ENCODE peak calls at places on chromosomes 3 and 15, in seven cellular contexts. W is cardiac fibroblast; T is CD4-positive, alpha-beta memory T cell; K is CD8-positive, alpha-beta memory T cell; O is foreskin fibroblast; B is HFF-Myc; Z is H7. L is an unnamed sample.
A peak's percentile ranks its signal among the peaks of the same experiment; 100 is the strongest.

GRCh38 chr3:4866841-4867240 is 112.4 kb upstream of the BHLHE40 start:
- DNase-seq in W (peak; percentile 50), T (peak; percentile 24), K (no peak), O (peak; percentile 15), B (peak; percentile 51), Z (no peak), L (peak; percentile 15)

GRCh38 chr15:23370578-23370977 is 16.0 kb downstream of the GOLGA8S start:
- DNase-seq in W (no peak), T (no peak), K (no peak), O (no peak), B (no peak), Z (no peak), L (no peak)

GRCh38 chr3:13479332-13479581 is 849 bp upstream of the HDAC11 start:
- DNase-seq in W (no peak), T (no peak), K (no peak), O (peak; percentile 28), B (no peak), Z (peak; percentile 86), L (no peak)

GRCh38 chr3:67901681-67902080 is 247.3 kb upstream of the SUCLG2 start:
- DNase-seq in W (no peak), T (peak; percentile 3), K (peak; percentile 16), O (no peak), B (no peak), Z (peak; percentile 1), L (peak; percentile 1)

GRCh38 chr15:60396964-60397771 is 618 bp downstream of the ANXA2 start:
- DNase-seq in W (peak; percentile 82), T (peak; percentile 39), K (peak; percentile 8), O (peak; percentile 74), B (no peak), Z (peak; percentile 82), L (peak; percentile 71)

GRCh38 chr15:98937413-98938104 is 70.0 kb downstream of the PGPEP1L start:
- DNase-seq in W (no peak), T (no peak), K (no peak), O (no peak), B (no peak), Z (no peak), L (no peak)

GRCh38 chr3:108117245-108117644 is 26.4 kb upstream of the CD47 start:
- DNase-seq in W (no peak), T (no peak), K (no peak), O (no peak), B (no peak), Z (no peak), L (peak; percentile 24)

GRCh38 chr15:96264801-96265515 is 65.5 kb upstream of the NR2F2 start:
- DNase-seq in W (peak; percentile 40), T (no peak), K (no peak), O (no peak), B (no peak), Z (no peak), L (peak; percentile 65)

GRCh38 chr3:145815707-145816413 is 345.1 kb downstream of the PLOD2 start:
- DNase-seq in W (no peak), T (no peak), K (no peak), O (no peak), B (no peak), Z (peak; percentile 25), L (peak; percentile 11)

GRCh38 chr15:22978691-22979068 is 1.5 kb downstream of the CYFIP1 start:
- DNase-seq in W (no peak), T (no peak), K (no peak), O (no peak), B (no peak), Z (peak; percentile 62), L (no peak)

GRCh38 chr15:74320358-74321247 is 46.8 kb downstream of the CYP11A1 start:
- DNase-seq in W (peak; percentile 69), T (no peak), K (no peak), O (no peak), B (no peak), Z (peak; percentile 82), L (peak; percentile 67)

GRCh38 chr3:4401441-4401840 is 65.6 kb downstream of the SUMF1 start:
- DNase-seq in W (peak; percentile 26), T (no peak), K (no peak), O (no peak), B (no peak), Z (no peak), L (no peak)

GRCh38 chr3:184227481-184227935 is 1.9 kb upstream of the VWA5B2 start:
- DNase-seq in W (peak; percentile 33), T (peak; percentile 52), K (peak; percentile 53), O (no peak), B (no peak), Z (peak; percentile 89), L (peak; percentile 32)

GRCh38 chr3:46695177-46695961 is 1.9 kb upstream of the ALS2CL start:
- DNase-seq in W (peak; percentile 69), T (peak; percentile 44), K (peak; percentile 43), O (no peak), B (no peak), Z (peak; percentile 88), L (no peak)

DNA sequence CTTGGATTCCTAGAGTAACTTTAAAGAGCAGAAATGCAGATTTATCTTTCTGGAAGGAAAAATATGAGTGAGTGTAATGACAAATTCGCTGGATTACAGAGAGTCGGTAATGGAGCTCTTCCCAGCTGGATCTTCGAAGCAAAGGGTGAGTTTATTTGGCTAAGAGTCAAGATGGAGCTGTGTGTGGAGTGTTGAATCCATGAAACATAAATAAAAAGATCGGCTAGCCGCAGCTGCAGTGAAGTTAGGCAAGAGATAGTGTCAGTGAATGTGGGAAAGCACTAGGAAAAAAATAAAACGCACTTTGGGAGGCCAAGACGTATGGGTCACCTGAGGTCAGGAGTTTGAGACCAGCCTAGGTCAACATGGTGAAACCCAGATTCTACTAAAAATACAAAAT is 10.3 kb downstream of the NAALADL2 start:
- DNase-seq in W (peak; percentile 16), T (no peak), K (no peak), O (no peak), B (no peak), Z (no peak), L (peak; percentile 39)
- H3K4me3 ChIP-seq in W (no peak overlapping the region), T (no peak overlapping the region), K (no peak overlapping the region), O (no peak overlapping the region), B (no peak overlapping the region), Z (no peak overlapping the region), L (no peak overlapping the region)

DNA sequence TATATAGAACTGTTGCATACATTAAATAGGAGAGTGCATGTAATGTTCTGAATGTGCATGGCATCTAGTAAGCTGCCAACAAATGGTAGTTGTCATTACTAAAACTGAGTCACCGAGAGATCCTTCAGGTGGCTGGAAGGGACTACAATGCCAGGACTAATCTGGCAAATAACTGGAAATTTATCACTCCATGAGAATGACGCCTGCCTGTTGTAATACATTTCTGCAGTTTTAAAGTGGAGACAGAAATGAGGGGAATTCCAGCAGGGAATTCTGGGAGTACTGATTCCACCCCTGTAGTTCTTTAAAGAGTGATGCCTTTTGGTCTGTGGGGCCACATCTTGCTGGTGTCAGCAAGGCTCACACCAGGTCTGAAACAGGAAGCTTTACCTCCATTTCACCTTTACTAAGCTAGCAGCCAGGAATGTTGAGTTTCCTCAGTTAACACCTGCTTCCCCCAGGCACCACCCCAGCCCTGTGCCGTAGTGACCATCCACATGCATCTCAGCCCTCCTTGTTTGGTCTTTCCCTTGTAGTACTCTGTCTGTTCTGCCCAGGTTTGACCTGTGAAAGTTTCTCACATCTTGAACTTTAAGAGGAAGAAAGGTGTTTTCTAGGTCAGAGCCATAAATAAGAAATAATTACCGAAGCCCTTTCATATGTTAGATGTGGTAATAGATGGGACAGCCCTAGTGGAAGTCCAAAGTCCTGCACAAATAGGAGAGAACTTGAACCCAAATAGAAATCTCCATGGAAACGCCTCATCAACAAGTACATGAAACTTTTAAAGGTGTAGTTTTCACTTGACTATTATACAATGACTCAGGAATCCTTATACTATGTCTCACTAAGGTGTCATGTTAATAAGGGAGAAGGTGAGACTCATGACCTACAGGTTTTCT is 56.7 kb upstream of the LMOD3 start:
- DNase-seq in W (peak; percentile 55), T (no peak), K (no peak), O (no peak), B (no peak), Z (no peak), L (peak; percentile 42)
- H3K4me3 ChIP-seq in W (no peak overlapping the region), T (no peak overlapping the region), K (no peak overlapping the region), O (no peak overlapping the region), B (no peak overlapping the region), Z (no peak overlapping the region), L (no peak overlapping the region)

DNA sequence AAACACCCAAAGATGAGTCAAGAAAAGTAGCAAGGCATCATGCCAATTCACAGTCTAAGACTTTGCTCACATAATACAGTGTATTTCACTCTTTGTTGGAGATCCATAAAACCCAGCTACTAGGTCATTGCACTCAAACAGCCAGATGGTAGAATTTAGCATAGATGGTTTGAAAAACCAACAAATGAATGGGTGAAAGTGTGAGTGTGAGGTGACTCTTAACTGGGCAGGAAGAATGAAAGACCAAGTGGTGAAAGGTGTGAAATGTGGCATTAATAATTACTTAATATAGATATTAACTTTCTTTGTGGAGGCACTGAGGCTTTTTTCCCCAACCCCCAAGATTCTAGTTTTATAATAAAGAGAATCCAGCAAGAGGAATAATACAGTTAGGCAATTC is 159.5 kb downstream of the SQOR start:
- DNase-seq in W (no peak), T (no peak), K (no peak), O (no peak), B (no peak), Z (no peak), L (no peak)
- H3K4me3 ChIP-seq in W (no peak overlapping the region), T (no peak overlapping the region), K (no peak overlapping the region), O (no peak overlapping the region), B (no peak overlapping the region), Z (no peak overlapping the region), L (no peak overlapping the region)

GRCh38 chr15:64808785-64809453 is 16.5 kb downstream of the PIF1 start:
- DNase-seq in W (no peak), T (no peak), K (no peak), O (no peak), B (no peak), Z (peak; percentile 77), L (no peak)

GRCh38 chr15:64806509-64806908 is 18.9 kb downstream of the PIF1 start:
- DNase-seq in W (no peak), T (no peak), K (no peak), O (no peak), B (no peak), Z (peak; percentile 65), L (no peak)

GRCh38 chr15:64807051-64807749 is 18.2 kb downstream of the PIF1 start:
- DNase-seq in W (no peak), T (no peak), K (no peak), O (no peak), B (no peak), Z (peak; percentile 67), L (no peak)

GRCh38 chr15:64809649-64810498 is 15.6 kb downstream of the PIF1 start:
- DNase-seq in W (peak; percentile 81), T (peak; percentile 42), K (peak; percentile 43), O (peak; percentile 54), B (no peak), Z (peak; percentile 90), L (peak; percentile 78)

GRCh38 chr15:64807751-64808222 is 17.7 kb downstream of the PIF1 start:
- DNase-seq in W (no peak), T (no peak), K (no peak), O (no peak), B (no peak), Z (peak; percentile 92), L (no peak)
- H3K4me3 ChIP-seq in W (no peak overlapping the region), T (no peak overlapping the region), K (no peak overlapping the region), O (no peak overlapping the region), B (no peak overlapping the region), Z (peak overlapping the region; percentile 24), L (no peak overlapping the region)

DNA sequence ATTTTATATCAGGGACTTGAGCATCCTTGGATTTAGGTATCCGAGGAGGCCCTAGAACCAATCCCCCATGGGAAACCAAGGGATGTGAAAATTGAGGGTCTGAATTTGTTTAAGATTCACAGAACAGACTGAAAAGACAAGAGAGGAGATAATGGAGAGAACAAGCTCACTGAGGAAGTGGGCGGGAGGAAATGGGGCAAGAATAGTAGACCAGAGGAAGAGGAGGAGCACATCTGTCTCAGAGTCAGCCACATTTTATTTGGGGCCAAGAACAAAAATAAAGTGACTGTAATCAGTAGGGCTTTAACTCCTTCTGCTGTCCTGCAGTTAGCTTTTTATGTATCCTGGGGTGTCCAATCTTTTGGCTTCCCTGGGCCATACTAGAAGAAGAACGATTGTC is 63.8 kb downstream of the BLM start:
- DNase-seq in W (no peak), T (peak; percentile 20), K (no peak), O (no peak), B (no peak), Z (no peak), L (no peak)
- H3K4me3 ChIP-seq in W (no peak overlapping the region), T (no peak overlapping the region), K (no peak overlapping the region), O (no peak overlapping the region), B (no peak overlapping the region), Z (no peak overlapping the region), L (no peak overlapping the region)

L was measured in choroid plexus epithelial cell.